ENCODE peak calls at places on chromosome 19, in nine cellular contexts. F, S, G, Q, T, Y, M, Z and V are unnamed samples.

GRCh38 chr19:17830567-17831418 is 9.5 kb upstream of the INSL3 start:
- DNase-seq in F (no peak), S (peak; percentile 55), G (no peak), Q (peak; percentile 92), T (peak; percentile 52), Y (no peak), M (no peak), Z (no peak), V (peak; percentile 99)

GRCh38 chr19:6791237-6791636 is 18.7 kb downstream of the VAV1 start:
- DNase-seq in F (no peak), S (no peak), G (no peak), Q (no peak), T (no peak), Y (no peak), M (no peak), Z (no peak), V (no peak)

GRCh38 chr19:32692727-32693061 is 1.1 kb downstream of the NUDT19 start:
- DNase-seq in F (no peak), S (no peak), G (no peak), Q (no peak), T (no peak), Y (no peak), M (no peak), Z (no peak), V (no peak)

GRCh38 chr19:547117-547516 is 3.3 kb downstream of the GZMM start:
- DNase-seq in F (no peak), S (no peak), G (no peak), Q (no peak), T (no peak), Y (no peak), M (no peak), Z (no peak), V (no peak)

GRCh38 chr19:47752440-47753211 is 7.3 kb downstream of the NOP53 start:
- DNase-seq in F (no peak), S (no peak), G (no peak), Q (no peak), T (no peak), Y (no peak), M (no peak), Z (no peak), V (no peak)

GRCh38 chr19:13930402-13930801 is 7.8 kb downstream of the PODNL1 start:
- DNase-seq in F (no peak), S (no peak), G (no peak), Q (no peak), T (no peak), Y (no peak), M (no peak), Z (no peak), V (no peak)

GRCh38 chr19:2648528-2648937 is 54.0 kb downstream of the GNG7 start:
- DNase-seq in F (peak; percentile 75), S (peak; percentile 75), G (peak; percentile 46), Q (peak; percentile 98), T (peak; percentile 71), Y (peak; percentile 23), M (peak; percentile 84), Z (peak; percentile 63), V (peak; percentile 82)

GRCh38 chr19:703651-704446 is 4.9 kb upstream of the PALM start:
- DNase-seq in F (peak; percentile 95), S (peak; percentile 73), G (no peak), Q (peak; percentile 88), T (peak; percentile 58), Y (no peak), M (peak; percentile 53), Z (peak; percentile 61), V (peak; percentile 79)

GRCh38 chr19:48329167-48329891 is 4.0 kb downstream of the EMP3 start:
- DNase-seq in F (no peak), S (peak; percentile 49), G (no peak), Q (peak; percentile 46), T (no peak), Y (no peak), M (peak; percentile 59), Z (no peak), V (no peak)

GRCh38 chr19:35292986-35293732 is 1.2 kb downstream of the MAG start:
- DNase-seq in F (no peak), S (no peak), G (no peak), Q (no peak), T (no peak), Y (no peak), M (no peak), Z (no peak), V (no peak)

GRCh38 chr19:7700128-7700470 is 1.8 kb downstream of the FCER2 start:
- DNase-seq in F (no peak), S (no peak), G (no peak), Q (no peak), T (no peak), Y (no peak), M (no peak), Z (no peak), V (no peak)

GRCh38 chr19:19105365-19106060 is 32.8 kb downstream of the TMEM161A start:
- DNase-seq in F (no peak), S (no peak), G (no peak), Q (no peak), T (no peak), Y (no peak), M (no peak), Z (no peak), V (peak; percentile 58)

GRCh38 chr19:13644648-13645047 is 119.7 kb upstream of the MRI1 start:
- DNase-seq in F (no peak), S (no peak), G (no peak), Q (no peak), T (no peak), Y (no peak), M (no peak), Z (no peak), V (no peak)

GRCh38 chr19:38004505-38005223 is 97.7 kb downstream of the SIPA1L3 start:
- DNase-seq in F (peak; percentile 51), S (no peak), G (peak; percentile 97), Q (peak; percentile 85), T (no peak), Y (peak; percentile 82), M (no peak), Z (no peak), V (no peak)

GRCh38 chr19:4327252-4327876 is 11.3 kb downstream of the STAP2 start:
- DNase-seq in F (no peak), S (peak; percentile 76), G (no peak), Q (peak; percentile 76), T (peak; percentile 81), Y (no peak), M (peak; percentile 75), Z (peak; percentile 77), V (no peak)